ENCODE peak calls at places on chromosomes 11 and 22, in seven cellular contexts. One of them, this sample, is unnamed.

GRCh38 chr11:78586452-78587046 is 11.9 kb upstream of the NARS2 start:
- DNase-seq in IMR-90: peak; percentile 27
- DNase-seq in mesenchymal stem cell: no peak
- DNase-seq in H9: no peak
- DNase-seq in H1: no peak
- DNase-seq in trophoblast cell: peak; percentile 66
- DNase-seq in mesendoderm: peak; percentile 43
- DNase-seq in this sample: no peak

GRCh38 chr11:13339196-13340153 is 61.9 kb downstream of the BMAL1 start:
- DNase-seq in IMR-90: peak; percentile 98
- DNase-seq in mesenchymal stem cell: peak; percentile 94
- DNase-seq in H9: no peak
- DNase-seq in H1: no peak
- DNase-seq in trophoblast cell: no peak
- DNase-seq in mesendoderm: no peak
- DNase-seq in this sample: no peak

GRCh38 chr11:14248577-14248976 is 110.4 kb downstream of the RRAS2 start:
- DNase-seq in IMR-90: no peak
- DNase-seq in mesenchymal stem cell: no peak
- DNase-seq in H9: peak; percentile 69
- DNase-seq in H1: no peak
- DNase-seq in trophoblast cell: no peak
- DNase-seq in mesendoderm: peak; percentile 67
- DNase-seq in this sample: peak; percentile 47

GRCh38 chr11:78230161-78230877 is 41.6 kb downstream of the USP35 start:
- DNase-seq in IMR-90: peak; percentile 27
- DNase-seq in mesenchymal stem cell: no peak
- DNase-seq in H9: no peak
- DNase-seq in H1: no peak
- DNase-seq in trophoblast cell: no peak
- DNase-seq in mesendoderm: no peak
- DNase-seq in this sample: no peak

GRCh38 chr11:36065436-36065835 is 121.6 kb downstream of the LDLRAD3 start:
- DNase-seq in IMR-90: peak; percentile 68
- DNase-seq in mesenchymal stem cell: peak; percentile 29
- DNase-seq in H9: no peak
- DNase-seq in H1: no peak
- DNase-seq in trophoblast cell: peak; percentile 61
- DNase-seq in mesendoderm: no peak
- DNase-seq in this sample: no peak

GRCh38 chr11:76783294-76783900 is at the start of gene TSKU:
- DNase-seq in IMR-90: no peak
- DNase-seq in mesenchymal stem cell: no peak
- DNase-seq in H9: peak; percentile 81
- DNase-seq in H1: no peak
- DNase-seq in trophoblast cell: peak; percentile 37
- DNase-seq in mesendoderm: peak; percentile 90
- DNase-seq in this sample: peak; percentile 76

GRCh38 chr11:78698612-78699011 is 123.9 kb upstream of the NARS2 start:
- DNase-seq in IMR-90: peak; percentile 80
- DNase-seq in mesenchymal stem cell: no peak
- DNase-seq in H9: no peak
- DNase-seq in H1: no peak
- DNase-seq in trophoblast cell: no peak
- DNase-seq in mesendoderm: no peak
- DNase-seq in this sample: no peak

GRCh38 chr11:124676386-124676785 is 2.7 kb downstream of the SPA17 start:
- DNase-seq in IMR-90: peak; percentile 67
- DNase-seq in mesenchymal stem cell: no peak
- DNase-seq in H9: no peak
- DNase-seq in H1: no peak
- DNase-seq in trophoblast cell: no peak
- DNase-seq in mesendoderm: no peak
- DNase-seq in this sample: no peak

GRCh38 chr11:34278708-34279297 is 79.0 kb downstream of the ABTB2 start:
- DNase-seq in IMR-90: no peak
- DNase-seq in mesenchymal stem cell: no peak
- DNase-seq in H9: no peak
- DNase-seq in H1: no peak
- DNase-seq in trophoblast cell: no peak
- DNase-seq in mesendoderm: no peak
- DNase-seq in this sample: no peak

GRCh38 chr11:19714387-19715363 is 2.0 kb downstream of the NAV2 start:
- DNase-seq in IMR-90: peak; percentile 85
- DNase-seq in mesenchymal stem cell: peak; percentile 21
- DNase-seq in H9: peak; percentile 66
- DNase-seq in H1: no peak
- DNase-seq in trophoblast cell: peak; percentile 60
- DNase-seq in mesendoderm: peak; percentile 50
- DNase-seq in this sample: no peak

GRCh38 chr11:19715373-19715772 is 2.7 kb downstream of the NAV2 start:
- DNase-seq in IMR-90: peak; percentile 98
- DNase-seq in mesenchymal stem cell: peak; percentile 90
- DNase-seq in H9: no peak
- DNase-seq in H1: no peak
- DNase-seq in trophoblast cell: peak; percentile 49
- DNase-seq in mesendoderm: no peak
- DNase-seq in this sample: no peak

GRCh38 chr11:19713221-19714092 is 820 bp downstream of the NAV2 start:
- DNase-seq in IMR-90: no peak
- DNase-seq in mesenchymal stem cell: peak; percentile 13
- DNase-seq in H9: peak; percentile 33
- DNase-seq in H1: no peak
- DNase-seq in trophoblast cell: peak; percentile 41
- DNase-seq in mesendoderm: peak; percentile 45
- DNase-seq in this sample: no peak

GRCh38 chr11:19712281-19713220 is at the start of gene NAV2:
- DNase-seq in IMR-90: peak; percentile 91
- DNase-seq in mesenchymal stem cell: peak; percentile 91
- DNase-seq in H9: peak; percentile 94
- DNase-seq in H1: peak; percentile 80
- DNase-seq in trophoblast cell: peak; percentile 95
- DNase-seq in mesendoderm: peak; percentile 96
- DNase-seq in this sample: peak; percentile 93

DNA sequence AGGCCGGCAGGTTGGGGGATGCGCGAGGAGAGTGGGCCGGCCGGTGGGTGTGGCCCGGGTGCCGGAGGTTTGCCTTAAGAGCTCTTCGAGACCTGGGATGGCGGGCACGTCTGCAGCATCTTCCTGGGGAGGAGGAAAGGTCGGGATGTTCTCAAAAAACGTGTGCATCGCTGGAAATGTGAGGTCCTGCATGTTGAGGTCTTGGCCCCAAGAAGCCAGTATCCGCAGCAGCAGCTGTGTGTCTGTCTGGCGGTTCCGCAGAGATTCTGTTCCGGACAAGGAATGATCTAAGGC is 1.4 kb downstream of the NAV2 start:
- DNase-seq in IMR-90: peak; percentile 19
- DNase-seq in mesenchymal stem cell: no peak
- DNase-seq in H9: no peak
- DNase-seq in H1: no peak
- DNase-seq in trophoblast cell: peak; percentile 9
- DNase-seq in mesendoderm: no peak
- DNase-seq in this sample: no peak
- H3K23ac ChIP-seq in IMR-90: peak overlapping the region; percentile 85
- H3K23ac ChIP-seq in mesenchymal stem cell: no peak overlapping the region
- H3K23ac ChIP-seq in H9: no peak overlapping the region
- H3K23ac ChIP-seq in H1: no peak overlapping the region
- H3K23ac ChIP-seq in trophoblast cell: no peak overlapping the region
- H3K23ac ChIP-seq in mesendoderm: no peak overlapping the region
- H3K23ac ChIP-seq in this sample: no peak overlapping the region

DNA sequence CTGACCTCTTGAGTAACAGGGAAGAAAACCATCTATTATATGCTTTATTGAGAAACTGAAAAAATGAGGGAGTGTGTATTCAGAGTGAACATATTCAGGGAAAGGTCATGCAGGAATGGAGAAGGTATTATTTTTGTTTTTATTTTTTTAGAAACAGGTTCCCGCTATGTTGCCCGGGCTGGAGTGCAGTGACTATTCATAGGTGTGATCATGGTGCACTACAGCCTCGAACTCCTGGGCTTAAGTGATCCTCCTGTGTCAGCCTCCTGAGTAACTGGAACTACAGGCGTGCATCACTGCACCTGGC is 8.7 kb upstream of the RCE1 start:
- DNase-seq in IMR-90: no peak
- DNase-seq in mesenchymal stem cell: no peak
- DNase-seq in H9: no peak
- DNase-seq in H1: no peak
- DNase-seq in trophoblast cell: no peak
- DNase-seq in mesendoderm: no peak
- DNase-seq in this sample: no peak
- H3K18ac ChIP-seq in IMR-90: no peak overlapping the region
- H3K18ac ChIP-seq in mesenchymal stem cell: no peak overlapping the region
- H3K18ac ChIP-seq in H9: no peak overlapping the region
- H3K18ac ChIP-seq in H1: no peak overlapping the region
- H3K18ac ChIP-seq in trophoblast cell: no peak overlapping the region
- H3K18ac ChIP-seq in mesendoderm: no peak overlapping the region
- H3K18ac ChIP-seq in this sample: no peak overlapping the region

GRCh38 chr11:81197396-81197795 is 1536.3 kb downstream of the FAM181B start:
- DNase-seq in IMR-90: no peak
- DNase-seq in mesenchymal stem cell: no peak
- DNase-seq in H9: peak; percentile 26
- DNase-seq in H1: no peak
- DNase-seq in trophoblast cell: no peak
- DNase-seq in mesendoderm: no peak
- DNase-seq in this sample: no peak

GRCh38 chr11:81192516-81192915 is 1541.1 kb downstream of the FAM181B start:
- DNase-seq in IMR-90: no peak
- DNase-seq in mesenchymal stem cell: no peak
- DNase-seq in H9: no peak
- DNase-seq in H1: no peak
- DNase-seq in trophoblast cell: no peak
- DNase-seq in mesendoderm: no peak
- DNase-seq in this sample: no peak
- H3K23ac ChIP-seq in IMR-90: no peak overlapping the region
- H3K23ac ChIP-seq in mesenchymal stem cell: no peak overlapping the region
- H3K23ac ChIP-seq in H9: no peak overlapping the region
- H3K23ac ChIP-seq in H1: no peak overlapping the region
- H3K23ac ChIP-seq in trophoblast cell: no peak overlapping the region
- H3K23ac ChIP-seq in mesendoderm: no peak overlapping the region
- H3K23ac ChIP-seq in this sample: no peak overlapping the region

DNA sequence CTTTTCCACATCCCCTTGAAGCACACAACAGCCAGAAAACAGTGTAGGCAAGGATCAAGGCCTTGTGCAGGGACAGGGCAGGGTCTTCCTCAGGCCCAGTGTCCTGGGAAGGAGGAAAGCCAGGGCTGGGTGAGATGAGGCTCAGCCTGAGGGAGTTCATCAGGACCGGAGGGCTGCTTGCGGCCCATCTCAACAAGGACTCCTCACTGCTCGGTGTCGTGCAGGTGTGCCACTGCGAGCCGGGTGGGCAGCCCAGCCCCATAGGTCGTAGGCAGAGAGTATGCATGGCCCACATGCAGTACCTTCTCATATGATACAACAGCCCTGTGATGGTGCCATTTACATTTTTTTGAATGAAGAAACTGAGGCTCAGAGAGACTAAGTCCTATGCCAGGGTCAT is 12.9 kb downstream of the SHISA8 start:
- DNase-seq in IMR-90: no peak
- DNase-seq in mesenchymal stem cell: no peak
- DNase-seq in H9: peak; percentile 22
- DNase-seq in H1: no peak
- DNase-seq in trophoblast cell: no peak
- DNase-seq in mesendoderm: no peak
- DNase-seq in this sample: no peak
- H3K18ac ChIP-seq in IMR-90: no peak overlapping the region
- H3K18ac ChIP-seq in mesenchymal stem cell: no peak overlapping the region
- H3K18ac ChIP-seq in H9: no peak overlapping the region
- H3K18ac ChIP-seq in H1: no peak overlapping the region
- H3K18ac ChIP-seq in trophoblast cell: no peak overlapping the region
- H3K18ac ChIP-seq in mesendoderm: no peak overlapping the region
- H3K18ac ChIP-seq in this sample: no peak overlapping the region

DNA sequence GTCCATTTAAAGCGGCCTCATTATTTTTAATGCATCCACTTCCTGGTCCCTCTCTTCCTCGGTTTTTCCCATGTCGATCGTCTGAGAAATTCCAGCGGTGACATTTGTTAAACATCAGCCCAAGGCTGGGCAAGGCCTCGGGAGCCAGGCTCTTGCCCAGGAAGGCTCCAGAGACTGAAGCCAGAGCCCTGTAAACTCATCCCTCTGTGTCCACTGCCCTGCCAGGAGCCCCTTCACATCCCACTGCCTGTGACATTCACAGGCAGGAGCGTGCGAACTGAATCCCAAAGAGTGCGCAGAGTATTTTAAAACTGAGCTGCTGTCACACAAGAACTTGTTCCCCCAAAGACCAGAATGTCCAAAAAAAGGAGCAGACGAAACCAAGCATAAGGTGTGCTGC is 56.5 kb upstream of the ANO1 start:
- DNase-seq in IMR-90: no peak
- DNase-seq in mesenchymal stem cell: no peak
- DNase-seq in H9: peak; percentile 12
- DNase-seq in H1: no peak
- DNase-seq in trophoblast cell: no peak
- DNase-seq in mesendoderm: no peak
- DNase-seq in this sample: no peak
- H3K23ac ChIP-seq in IMR-90: no peak overlapping the region
- H3K23ac ChIP-seq in mesenchymal stem cell: no peak overlapping the region
- H3K23ac ChIP-seq in H9: no peak overlapping the region
- H3K23ac ChIP-seq in H1: no peak overlapping the region
- H3K23ac ChIP-seq in trophoblast cell: no peak overlapping the region
- H3K23ac ChIP-seq in mesendoderm: no peak overlapping the region
- H3K23ac ChIP-seq in this sample: no peak overlapping the region

GRCh38 chr11:27166130-27166529 is 125.5 kb downstream of the BBOX1 start:
- DNase-seq in IMR-90: no peak
- DNase-seq in mesenchymal stem cell: no peak
- DNase-seq in H9: no peak
- DNase-seq in H1: no peak
- DNase-seq in trophoblast cell: no peak
- DNase-seq in mesendoderm: no peak
- DNase-seq in this sample: no peak

GRCh38 chr11:27173545-27173944 is 132.9 kb downstream of the BBOX1 start:
- DNase-seq in IMR-90: no peak
- DNase-seq in mesenchymal stem cell: no peak
- DNase-seq in H9: no peak
- DNase-seq in H1: no peak
- DNase-seq in trophoblast cell: no peak
- DNase-seq in mesendoderm: no peak
- DNase-seq in this sample: no peak

GRCh38 chr11:27174026-27174425 is 133.4 kb downstream of the BBOX1 start:
- DNase-seq in IMR-90: no peak
- DNase-seq in mesenchymal stem cell: no peak
- DNase-seq in H9: no peak
- DNase-seq in H1: no peak
- DNase-seq in trophoblast cell: no peak
- DNase-seq in mesendoderm: no peak
- DNase-seq in this sample: no peak

GRCh38 chr11:27174672-27175210 is 134.1 kb downstream of the BBOX1 start:
- DNase-seq in IMR-90: no peak
- DNase-seq in mesenchymal stem cell: no peak
- DNase-seq in H9: no peak
- DNase-seq in H1: no peak
- DNase-seq in trophoblast cell: no peak
- DNase-seq in mesendoderm: no peak
- DNase-seq in this sample: no peak

DNA sequence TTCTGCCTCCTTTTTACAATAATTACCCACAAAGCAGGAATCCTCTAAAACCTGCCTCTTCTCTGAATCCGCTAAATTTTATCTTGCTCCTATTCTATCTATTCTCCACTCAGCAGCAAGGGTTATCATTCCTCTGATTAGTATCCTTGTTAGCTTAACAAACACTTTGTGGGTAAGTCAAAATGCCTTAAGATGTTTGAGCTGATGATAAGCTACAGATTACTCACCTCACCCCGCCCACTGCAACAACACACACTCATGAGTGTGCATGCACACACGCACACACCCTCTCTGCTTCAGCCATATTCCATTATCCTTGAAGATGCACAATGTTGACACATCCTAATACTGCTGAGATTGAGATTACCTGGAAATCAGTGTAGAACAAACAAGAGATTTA is 130.8 kb downstream of the BBOX1 start:
- DNase-seq in IMR-90: peak; percentile 20
- DNase-seq in mesenchymal stem cell: no peak
- DNase-seq in H9: no peak
- DNase-seq in H1: no peak
- DNase-seq in trophoblast cell: no peak
- DNase-seq in mesendoderm: peak; percentile 54
- DNase-seq in this sample: no peak
- H3K18ac ChIP-seq in IMR-90: no peak overlapping the region
- H3K18ac ChIP-seq in mesenchymal stem cell: no peak overlapping the region
- H3K18ac ChIP-seq in H9: no peak overlapping the region
- H3K18ac ChIP-seq in H1: no peak overlapping the region
- H3K18ac ChIP-seq in trophoblast cell: no peak overlapping the region
- H3K18ac ChIP-seq in mesendoderm: no peak overlapping the region
- H3K18ac ChIP-seq in this sample: no peak overlapping the region